ENCODE peak calls at places on chromosomes 4 and X, in five cellular contexts. O, M, T, K and Z are unnamed samples.

GRCh38 chr4:94570558-94570957 is 118.8 kb downstream of the PDLIM5 start:
- DNase-seq in O (no peak), M (no peak), T (no peak), K (no peak), Z (no peak)

GRCh38 chr4:186068581-186069402 is at the start of gene TLR3:
- DNase-seq in O (peak; percentile 16), M (no peak), T (no peak), K (no peak), Z (no peak)

GRCh38 chr4:20839957-20840356 is 139.7 kb downstream of the PACRGL start:
- DNase-seq in O (no peak), M (peak; percentile 57), T (no peak), K (no peak), Z (peak; percentile 8)

GRCh38 chr4:10173039-10173753 is 56.6 kb upstream of the WDR1 start:
- DNase-seq in O (no peak), M (no peak), T (no peak), K (no peak), Z (no peak)

GRCh38 chr4:88792821-88793220 is 95.2 kb upstream of the NAP1L5 start:
- DNase-seq in O (no peak), M (no peak), T (no peak), K (no peak), Z (no peak)

GRCh38 chrX:9681422-9681821 is 84.2 kb downstream of the GPR143 start:
- DNase-seq in O (no peak), M (no peak), T (no peak), K (no peak), Z (no peak)

GRCh38 chrX:140099221-140099620 is 133.9 kb upstream of the CXorf66 start:
- DNase-seq in O (no peak), M (no peak), T (no peak), K (no peak), Z (no peak)

GRCh38 chr4:47278631-47279030 is 184.9 kb downstream of the COMMD8 start:
- DNase-seq in O (peak; percentile 11), M (no peak), T (no peak), K (no peak), Z (no peak)

GRCh38 chr4:2742081-2742822 is 13.9 kb downstream of the TNIP2 start:
- DNase-seq in O (no peak), M (no peak), T (no peak), K (no peak), Z (no peak)

GRCh38 chr4:26827798-26828197 is 32.8 kb upstream of the STIM2 start:
- DNase-seq in O (no peak), M (no peak), T (no peak), K (no peak), Z (no peak)

GRCh38 chr4:120874792-120875774 is 47.4 kb downstream of the PRDM5 start:
- DNase-seq in O (no peak), M (no peak), T (no peak), K (no peak), Z (no peak)

GRCh38 chr4:159289682-159290081 is 186.8 kb downstream of the RAPGEF2 start:
- DNase-seq in O (no peak), M (no peak), T (no peak), K (no peak), Z (no peak)

GRCh38 chrX:152639426-152639825 is 1.7 kb downstream of the GABRQ start:
- DNase-seq in O (no peak), M (no peak), T (no peak), K (no peak), Z (no peak)

GRCh38 chrX:154840856-154841255 is 6.4 kb upstream of the SMIM9 start:
- DNase-seq in O (peak; percentile 71), M (peak; percentile 24), T (no peak), K (peak; percentile 27), Z (peak; percentile 12)

GRCh38 chr4:153252122-153252521 is 47.9 kb downstream of the TRIM2 start:
- DNase-seq in O (no peak), M (no peak), T (no peak), K (no peak), Z (no peak)

GRCh38 chr4:71231073-71231752 is 107.6 kb upstream of the SLC4A4 start:
- DNase-seq in O (no peak), M (peak; percentile 71), T (peak; percentile 86), K (no peak), Z (peak; percentile 73)

GRCh38 chrX:12080265-12080664 is 58.0 kb upstream of the FRMPD4 start:
- DNase-seq in O (peak; percentile 29), M (peak; percentile 11), T (no peak), K (peak; percentile 2), Z (peak; percentile 2)